ENCODE peak calls at places on chromosomes 16 and 17, in ten cellular contexts. A, I, W, U, B, Q, Z, K, X and C are unnamed samples. For H3K9me3 and H3K4me1, the result is how much of the 10 kb centered on the place peaks cover.

GRCh38 chr16:27225536-27226360 is 22.4 kb downstream of the KDM8 start:
- DNase-seq in B (no peak), A (peak), U (no peak), K (no peak), W (no peak), X (peak), Z (no peak), I (no peak), Q (no peak), C (no peak)

GRCh38 chr17:36460265-36460937 is 26.1 kb upstream of the ZNHIT3 start:
- DNase-seq in X (no peak), A (no peak), Q (no peak), B (no peak), W (no peak), I (no peak), K (no peak), U (no peak), Z (no peak), C (no peak)

GRCh38 chr17:40909755-40910154 is 24.7 kb upstream of the KRT20 start:
- DNase-seq in W (no peak), Q (no peak), X (no peak), K (no peak), A (no peak), I (no peak), Z (no peak), B (no peak), U (no peak), C (no peak)

GRCh38 chr16:25109643-25110042 is 1.9 kb upstream of the LCMT1 start:
- DNase-seq in K (peak), W (no peak), I (no peak), B (no peak), U (peak), Z (peak), Q (peak), A (peak), X (peak), C (no peak)

GRCh38 chr16:67964477-67965131 is 3.8 kb downstream of the SLC12A4 start:
- DNase-seq in Z (no peak), W (no peak), X (no peak), A (no peak), B (no peak), U (no peak), I (no peak), K (no peak), Q (no peak), C (no peak)

GRCh38 chr16:67173808-67174705 is 3.7 kb downstream of the NOL3 start:
- DNase-seq in B (peak), X (peak), I (peak), K (peak), A (peak), Q (peak), W (peak), Z (peak), U (peak), C (peak)

GRCh38 chr17:77100009-77100408 is 40.8 kb upstream of the SEC14L1 start:
- DNase-seq in I (peak), K (no peak), Q (no peak), U (peak), A (peak), X (peak), Z (no peak), W (no peak), B (peak), C (no peak)

GRCh38 chr16:53991181-53992056 is 287.5 kb downstream of the FTO start:
- DNase-seq in X (no peak), Z (peak), W (no peak), I (no peak), K (peak), Q (no peak), B (no peak), A (no peak), U (no peak), C (no peak)

GRCh38 chr16:77744136-77744535 is 21.8 kb downstream of the NUDT7 start:
- DNase-seq in W (no peak), A (no peak), I (no peak), X (no peak), U (no peak), Z (no peak), B (no peak), K (no peak), Q (no peak), C (no peak)

GRCh38 chr17:5241861-5242671 is 7.4 kb upstream of the SCIMP start:
- DNase-seq in Q (no peak), K (no peak), A (peak), X (peak), I (no peak), Z (no peak), U (no peak), W (no peak), B (peak), C (peak)

GRCh38 chr17:958712-959451 is 20.7 kb downstream of the NXN start:
- DNase-seq in B (peak), Q (no peak), U (no peak), K (no peak), A (no peak), Z (no peak), X (no peak), W (no peak), I (no peak), C (no peak)

GRCh38 chr16:2467301-2468141 is 3.6 kb upstream of the NTN3 start:
- DNase-seq in I (peak), K (peak), A (peak), U (peak), Z (peak), W (peak), Q (peak), X (peak), B (peak), C (no peak)

GRCh38 chr17:20089795-20090547 is 80.8 kb downstream of the SPECC1 start:
- DNase-seq in U (no peak), I (no peak), A (no peak), K (no peak), Z (no peak), Q (no peak), X (no peak), W (no peak), B (no peak), C (no peak)

GRCh38 chr16:49528035-49528434 is 154.4 kb downstream of the C16orf78 start:
- DNase-seq in U (no peak), W (peak), K (no peak), A (no peak), I (no peak), B (no peak), Q (no peak), X (no peak), Z (peak), C (peak)

GRCh38 chr17:45147102-45147580 is 1.1 kb upstream of the HEXIM1 start:
- DNase-seq in K (peak), X (no peak), Q (no peak), I (peak), U (peak), W (no peak), B (peak), A (no peak), Z (no peak), C (no peak)

GRCh38 chr17:40548982-40549680 is 16.1 kb downstream of the CCR7 start:
- DNase-seq in W (peak), K (peak), I (peak), Z (no peak), X (peak), A (peak), U (peak), Q (peak), B (no peak), C (no peak)

GRCh38 chr16:51509336-51509735 is 358.3 kb upstream of the SALL1 start:
- DNase-seq in X (no peak), U (no peak), W (no peak), Q (peak), A (no peak), B (no peak), Z (no peak), I (no peak), K (no peak), C (no peak)

GRCh38 chr16:10151718-10152117 is 30.5 kb downstream of the GRIN2A start:
- DNase-seq in A (no peak), K (no peak), X (no peak), I (no peak), B (no peak), Q (no peak), W (no peak), U (no peak), Z (no peak), C (no peak)

GRCh38 chr16:81778861-81779539 is at the start of gene PLCG2:
- DNase-seq in U (peak), W (peak), Z (peak), I (peak), A (peak), X (peak), K (peak), B (peak), Q (peak), C (peak)

GRCh38 chr16:17225551-17225950 is 245.2 kb downstream of the XYLT1 start:
- DNase-seq in A (no peak), Q (no peak), U (no peak), I (no peak), Z (no peak), K (no peak), X (no peak), B (no peak), W (no peak), C (no peak)

GRCh38 chr16:22313876-22314470 is 16.8 kb downstream of the POLR3E start:
- DNase-seq in A (no peak), K (no peak), I (no peak), X (no peak), Z (peak), W (no peak), B (no peak), U (peak), Q (no peak), C (no peak)

DNA sequence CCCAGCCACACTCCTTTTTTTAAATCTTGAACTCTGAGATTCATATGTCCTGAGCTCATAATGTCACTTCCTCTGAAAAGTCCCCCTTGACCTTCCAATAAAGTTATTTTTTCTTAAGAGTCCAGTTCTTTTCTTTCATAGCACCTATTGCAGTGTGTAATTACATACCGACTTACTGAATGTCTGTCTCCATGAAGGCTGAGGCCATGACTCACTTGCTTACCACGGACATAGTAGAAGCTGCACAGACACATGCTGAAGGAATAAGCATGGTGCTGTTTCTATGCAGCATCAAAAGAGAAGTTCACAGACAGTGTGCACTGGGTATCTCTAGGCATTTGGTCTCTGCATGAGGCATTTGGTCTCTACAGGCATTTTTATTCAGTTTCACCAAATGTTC is 77.2 kb downstream of the C17orf67 start:
- DNase-seq in K (no peak), X (no peak), W (no peak), B (no peak), U (no peak), Q (peak), A (no peak), Z (no peak), I (no peak), C (no peak)
- H3K9me3 ChIP-seq in K (under half), X (under half), W (under half), B (under half), U (under half), Q (under half), A (under half), Z (under half), I (under half), C (under half)

GRCh38 chr16:87241135-87241771 is 75.9 kb downstream of the C16orf95 start:
- DNase-seq in W (no peak), K (no peak), Q (no peak), B (no peak), U (no peak), A (peak), Z (no peak), X (peak), I (no peak), C (no peak)
- H3K4me1 ChIP-seq in W (under half), K (under half), Q (under half), B (under half), U (under half), A (under half), Z (under half), X (under half), I (under half), C (under half)

DNA sequence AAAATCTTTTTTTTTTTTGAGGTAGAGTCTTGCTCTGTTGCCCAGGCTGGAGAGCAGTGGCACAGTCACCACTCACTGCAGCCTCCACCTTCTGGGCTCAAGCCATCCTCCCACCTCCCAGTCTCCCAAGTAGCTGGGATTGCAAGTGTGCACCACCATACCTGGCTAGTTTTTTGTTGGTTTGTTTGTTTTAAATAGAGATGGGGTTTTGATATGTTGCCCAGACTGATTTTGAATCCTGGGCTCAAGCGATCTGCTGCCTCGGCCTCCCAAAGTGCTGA is 2.0 kb downstream of the LRRC37B start:
- DNase-seq in A (no peak), Q (no peak), W (no peak), U (no peak), K (no peak), I (no peak), Z (no peak), B (no peak), X (no peak), C (no peak)
- H3K4me3 ChIP-seq in A (no peak), Q (no peak), W (peak), U (peak), K (no peak), I (no peak), Z (peak), B (peak), X (no peak), C (peak)

GRCh38 chr17:27155866-27156265 is 138.0 kb upstream of the WSB1 start:
- DNase-seq in I (no peak), K (no peak), A (no peak), Z (no peak), B (peak), Q (no peak), X (no peak), W (no peak), U (no peak), C (no peak)

GRCh38 chr17:27157898-27158297 is 136.0 kb upstream of the WSB1 start:
- DNase-seq in Q (no peak), B (peak), W (no peak), U (no peak), Z (no peak), I (no peak), X (no peak), K (no peak), A (no peak), C (no peak)

GRCh38 chr17:27158390-27158789 is 135.5 kb upstream of the WSB1 start:
- DNase-seq in Q (no peak), B (peak), A (no peak), K (no peak), W (peak), U (no peak), X (no peak), I (no peak), Z (no peak), C (no peak)

GRCh38 chr17:27153005-27153404 is 140.9 kb upstream of the WSB1 start:
- DNase-seq in I (no peak), Z (no peak), U (no peak), Q (no peak), W (no peak), K (no peak), B (peak), X (no peak), A (no peak), C (no peak)

DNA sequence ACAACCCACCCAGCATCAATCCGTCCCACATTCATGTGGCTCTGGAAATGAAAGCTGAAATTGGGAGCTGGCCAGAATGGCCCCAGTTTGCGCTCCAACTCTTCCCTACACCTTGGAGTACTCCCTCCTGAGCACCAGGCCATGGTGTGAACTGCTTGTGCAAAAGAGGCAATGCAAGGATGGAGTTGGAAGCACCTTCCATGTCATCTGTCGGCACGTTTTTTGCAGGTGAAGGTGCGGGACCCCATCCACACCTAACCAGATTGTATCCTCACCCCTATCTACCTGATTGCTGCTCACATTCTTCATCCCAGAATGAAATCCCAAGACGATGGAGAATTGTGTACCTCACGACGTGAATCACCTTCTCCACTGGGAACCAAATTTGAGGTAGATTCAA is 136.6 kb upstream of the WSB1 start:
- DNase-seq in Z (no peak), X (no peak), B (peak), Q (no peak), I (no peak), W (no peak), A (no peak), U (no peak), K (no peak), C (no peak)
- H3K9me3 ChIP-seq in Z (under half), X (under half), B (under half), Q (under half), I (under half), W (under half), A (under half), U (under half), K (under half), C (under half)

GRCh38 chr16:88772871-88773811 is 11.9 kb downstream of the PIEZO1 start:
- DNase-seq in U (peak), W (peak), K (peak), Q (no peak), Z (no peak), X (peak), I (no peak), B (peak), A (no peak), C (no peak)

GRCh38 chr16:88777801-88778415 is 7.1 kb downstream of the PIEZO1 start:
- DNase-seq in K (no peak), I (no peak), U (no peak), W (no peak), X (no peak), Q (no peak), A (no peak), Z (no peak), B (no peak), C (no peak)

GRCh38 chr16:88773812-88774291 is 11.2 kb downstream of the PIEZO1 start:
- DNase-seq in I (no peak), K (peak), X (peak), A (peak), B (no peak), U (peak), W (peak), Q (no peak), Z (peak), C (no peak)

GRCh38 chr16:88775825-88776224 is 9.2 kb downstream of the PIEZO1 start:
- DNase-seq in K (no peak), Z (no peak), X (no peak), A (no peak), B (no peak), U (no peak), W (no peak), I (no peak), Q (no peak), C (no peak)

GRCh38 chr16:88774544-88775393 is 10.3 kb downstream of the PIEZO1 start:
- DNase-seq in W (no peak), K (no peak), B (no peak), A (no peak), U (no peak), Z (no peak), Q (no peak), X (no peak), I (no peak), C (no peak)
- H3K4me1 ChIP-seq in W (under half), K (under half), B (under half), A (half or more), U (half or more), Z (under half), Q (under half), X (half or more), I (half or more), C (under half)

DNA sequence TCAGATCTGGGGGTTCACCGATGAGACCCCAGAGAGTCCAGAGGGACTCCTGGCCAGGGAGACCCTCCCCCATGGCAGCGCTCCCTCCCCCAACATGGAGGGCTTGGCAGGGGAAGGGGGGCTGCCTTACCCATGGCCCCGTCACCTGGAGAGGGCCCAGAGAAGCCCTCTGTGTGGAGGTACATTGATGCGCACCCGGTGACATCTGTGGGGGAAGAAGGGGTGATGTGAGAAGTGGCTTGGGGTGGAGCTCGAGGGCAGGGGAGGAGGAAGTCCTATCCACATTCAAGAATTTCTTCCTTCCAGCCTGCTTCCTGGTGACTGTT is 16.2 kb downstream of the ETV4 start:
- DNase-seq in U (no peak), A (no peak), X (no peak), K (no peak), Q (no peak), I (no peak), W (no peak), B (no peak), Z (no peak), C (no peak)
- H3K4me3 ChIP-seq in U (no peak), A (no peak), X (no peak), K (peak), Q (no peak), I (no peak), W (peak), B (no peak), Z (no peak), C (no peak)

GRCh38 chr17:9235346-9235745 is 214.0 kb downstream of the NTN1 start:
- DNase-seq in Z (no peak), U (no peak), A (no peak), K (no peak), X (no peak), B (no peak), Q (no peak), W (no peak), I (no peak), C (no peak)
- H3K9me3 ChIP-seq in Z (under half), U (under half), A (under half), K (under half), X (under half), B (under half), Q (under half), W (under half), I (under half), C (under half)

DNA sequence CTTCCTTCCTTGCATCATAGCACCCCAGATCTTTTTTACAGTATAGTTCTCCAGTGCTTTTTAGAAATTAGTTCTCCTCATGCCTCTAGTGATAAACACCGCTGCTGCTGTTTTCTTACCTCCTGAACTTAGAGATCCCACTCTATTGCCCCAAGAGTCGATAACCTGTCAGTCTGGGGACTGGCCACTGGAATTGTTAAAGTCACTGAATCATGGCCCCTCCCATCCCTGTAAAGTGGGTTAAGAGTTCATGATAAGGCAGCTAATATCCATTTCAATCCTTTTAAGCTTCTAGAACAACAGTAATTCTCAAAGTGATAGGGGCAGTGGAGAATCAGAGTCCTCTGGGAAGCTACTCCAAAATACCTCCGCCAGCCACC is 1.8 kb upstream of the SMARCD2 start:
- DNase-seq in B (no peak), X (no peak), W (no peak), K (no peak), Q (no peak), A (no peak), Z (no peak), I (no peak), U (no peak), C (no peak)
- H3K4me1 ChIP-seq in B (under half), X (under half), W (under half), K (under half), Q (under half), A (under half), Z (under half), I (under half), U (under half), C (under half)